ENCODE peak calls at places on chromosomes 6 and 20, in five cellular contexts. O is GM13977, M is GM10248, E is esophagus muscularis mucosa, K is left lung. I is an unnamed sample.

GRCh38 chr20:10716855-10717254 is 43.1 kb upstream of the JAG1 start:
- DNase-seq in O (no peak), M (no peak), E (no peak), K (no peak), I (peak; percentile 20)

GRCh38 chr6:7124631-7125030 is 16.9 kb downstream of the RREB1 start:
- DNase-seq in O (no peak), M (no peak), E (no peak), K (no peak), I (peak; percentile 65)

GRCh38 chr6:115302731-115303130 is 758.0 kb downstream of the FRK start:
- DNase-seq in O (no peak), M (no peak), E (no peak), K (no peak), I (no peak)

GRCh38 chr6:291148-291696 is 1.1 kb upstream of the DUSP22 start:
- DNase-seq in O (peak; percentile 63), M (no peak), E (peak; percentile 90), K (no peak), I (peak; percentile 23)

GRCh38 chr20:21322083-21322710 is 19.1 kb downstream of the XRN2 start:
- DNase-seq in O (no peak), M (no peak), E (no peak), K (no peak), I (no peak)

GRCh38 chr6:710601-711571 is 17.9 kb upstream of the EXOC2 start:
- DNase-seq in O (peak; percentile 86), M (peak; percentile 83), E (no peak), K (peak; percentile 89), I (peak; percentile 89)

GRCh38 chr6:107237992-107238660 is 122.8 kb upstream of the BEND3 start:
- DNase-seq in O (no peak), M (no peak), E (no peak), K (no peak), I (no peak)

GRCh38 chr6:106452628-106453027 is 92.1 kb downstream of the CRYBG1 start:
- DNase-seq in O (no peak), M (no peak), E (no peak), K (no peak), I (no peak)

GRCh38 chr6:2861822-2862164 is 20.1 kb upstream of the SERPINB1 start:
- DNase-seq in O (no peak), M (no peak), E (no peak), K (no peak), I (no peak)

GRCh38 chr6:113782641-113783040 is 74.5 kb upstream of the MARCKS start:
- DNase-seq in O (no peak), M (no peak), E (no peak), K (no peak), I (no peak)

GRCh38 chr6:19925533-19925932 is 88.4 kb downstream of the ID4 start:
- DNase-seq in O (no peak), M (peak; percentile 10), E (no peak), K (no peak), I (no peak)

GRCh38 chr6:1363729-1364572 is 25.4 kb upstream of the FOXF2 start:
- DNase-seq in O (no peak), M (no peak), E (no peak), K (no peak), I (peak; percentile 36)

GRCh38 chr20:45174434-45175364 is at the start of gene PI3:
- DNase-seq in O (no peak), M (no peak), E (no peak), K (peak; percentile 85), I (peak; percentile 76)

GRCh38 chr6:127768223-127768622 is 132.6 kb downstream of the THEMIS start:
- DNase-seq in O (no peak), M (no peak), E (no peak), K (no peak), I (no peak)

GRCh38 chr20:48338717-48339116 is 489.1 kb downstream of the PREX1 start:
- DNase-seq in O (no peak), M (no peak), E (no peak), K (no peak), I (peak; percentile 48)

GRCh38 chr20:40564997-40565680 is 123.9 kb downstream of the MAFB start:
- DNase-seq in O (no peak), M (no peak), E (no peak), K (no peak), I (peak; percentile 64)

GRCh38 chr20:61850926-61851900 is 214.5 kb downstream of the TAF4 start:
- DNase-seq in O (no peak), M (no peak), E (no peak), K (peak; percentile 67), I (no peak)

GRCh38 chr6:40425192-40425919 is 161.8 kb downstream of the LRFN2 start:
- DNase-seq in O (no peak), M (no peak), E (no peak), K (no peak), I (no peak)

GRCh38 chr20:2295286-2295685 is 515 bp upstream of the TGM3 start:
- DNase-seq in O (no peak), M (no peak), E (no peak), K (no peak), I (no peak)

GRCh38 chr6:17865798-17866725 is 121.4 kb downstream of the KIF13A start:
- DNase-seq in O (no peak), M (no peak), E (peak; percentile 92), K (no peak), I (peak; percentile 89)

GRCh38 chr6:89297695-89298351 is 17.3 kb downstream of the GABRR2 start:
- DNase-seq in O (peak; percentile 80), M (peak; percentile 78), E (peak; percentile 80), K (no peak), I (peak; percentile 96)

GRCh38 chr20:44745560-44746366 is at the start of gene KCNK15:
- DNase-seq in O (peak; percentile 57), M (no peak), E (no peak), K (peak; percentile 81), I (no peak)

GRCh38 chr6:130997061-130997753 is 65.8 kb downstream of the EPB41L2 start:
- DNase-seq in O (no peak), M (no peak), E (no peak), K (no peak), I (peak; percentile 63)

GRCh38 chr6:135428078-135428477 is 69.5 kb downstream of the AHI1 start:
- DNase-seq in O (no peak), M (no peak), E (no peak), K (no peak), I (no peak)

GRCh38 chr6:112286010-112286409 is 31.6 kb upstream of the LAMA4 start:
- DNase-seq in O (peak; percentile 20), M (no peak), E (no peak), K (no peak), I (no peak)

GRCh38 chr6:114267897-114268296 is 74.9 kb downstream of the HS3ST5 start:
- DNase-seq in O (no peak), M (no peak), E (no peak), K (no peak), I (no peak)

GRCh38 chr20:22101606-22102005 is 396.1 kb downstream of the PAX1 start:
- DNase-seq in O (no peak), M (no peak), E (no peak), K (no peak), I (no peak)

GRCh38 chr20:297925-298754 is 770 bp downstream of the ZCCHC3 start:
- DNase-seq in O (peak; percentile 65), M (peak; percentile 52), E (no peak), K (peak; percentile 90), I (peak; percentile 68)

GRCh38 chr6:169420912-169421543 is 167.4 kb upstream of the THBS2 start:
- DNase-seq in O (no peak), M (no peak), E (no peak), K (no peak), I (no peak)
- TF ChIP-seq CTCF in O (peak; percentile 24), M (peak; percentile 3), E (peak; percentile 42), K (no peak), I (peak; percentile 34)

GRCh38 chr20:53382263-53382844 is 211.3 kb downstream of the ZNF217 start:
- DNase-seq in O (no peak), M (no peak), E (no peak), K (no peak), I (no peak)

GRCh38 chr20:53386186-53386681 is 207.4 kb downstream of the ZNF217 start:
- DNase-seq in O (no peak), M (no peak), E (no peak), K (no peak), I (no peak)

GRCh38 chr20:53376021-53376420 is 217.6 kb downstream of the ZNF217 start:
- DNase-seq in O (no peak), M (no peak), E (no peak), K (no peak), I (no peak)

GRCh38 chr20:53384392-53384791 is 209.2 kb downstream of the ZNF217 start:
- DNase-seq in O (no peak), M (no peak), E (no peak), K (no peak), I (no peak)

DNA sequence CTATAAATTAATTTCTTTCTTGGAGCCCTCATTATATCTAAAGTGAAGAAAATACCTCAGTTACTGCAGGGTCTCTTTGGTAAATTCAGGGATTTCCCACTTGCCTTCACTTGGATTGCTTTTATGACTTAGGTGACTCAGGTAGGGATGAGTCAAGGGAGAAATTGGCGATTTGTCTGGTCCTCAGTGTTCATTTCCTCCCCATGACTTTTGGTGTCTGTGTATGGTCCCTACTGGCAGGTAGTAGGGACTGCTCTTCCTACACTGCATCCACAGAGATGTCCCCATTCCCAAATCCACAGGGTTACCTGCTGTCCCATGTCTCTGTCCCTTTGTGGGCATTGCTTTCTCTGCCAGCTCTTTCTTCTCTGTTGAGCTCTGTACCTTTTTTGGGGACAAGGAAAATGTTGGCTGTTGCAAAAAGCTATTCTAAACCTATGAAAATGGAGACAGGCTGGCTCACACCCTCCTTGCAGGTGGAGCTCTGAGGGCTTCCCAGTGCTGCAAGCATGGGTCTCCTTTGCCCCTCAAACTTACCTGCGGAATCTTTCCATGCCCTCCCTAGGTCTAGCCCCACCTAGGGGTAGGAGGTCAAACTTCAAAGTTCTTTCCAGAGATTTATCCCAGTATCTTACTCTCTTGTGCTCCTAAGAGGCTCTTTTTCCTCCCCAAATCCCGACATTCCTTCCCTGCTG is 211.9 kb downstream of the ZNF217 start:
- DNase-seq in O (no peak), M (no peak), E (no peak), K (no peak), I (no peak)
- TF ChIP-seq CTCF in O (no peak), M (no peak), E (no peak), K (no peak), I (no peak)

DNA sequence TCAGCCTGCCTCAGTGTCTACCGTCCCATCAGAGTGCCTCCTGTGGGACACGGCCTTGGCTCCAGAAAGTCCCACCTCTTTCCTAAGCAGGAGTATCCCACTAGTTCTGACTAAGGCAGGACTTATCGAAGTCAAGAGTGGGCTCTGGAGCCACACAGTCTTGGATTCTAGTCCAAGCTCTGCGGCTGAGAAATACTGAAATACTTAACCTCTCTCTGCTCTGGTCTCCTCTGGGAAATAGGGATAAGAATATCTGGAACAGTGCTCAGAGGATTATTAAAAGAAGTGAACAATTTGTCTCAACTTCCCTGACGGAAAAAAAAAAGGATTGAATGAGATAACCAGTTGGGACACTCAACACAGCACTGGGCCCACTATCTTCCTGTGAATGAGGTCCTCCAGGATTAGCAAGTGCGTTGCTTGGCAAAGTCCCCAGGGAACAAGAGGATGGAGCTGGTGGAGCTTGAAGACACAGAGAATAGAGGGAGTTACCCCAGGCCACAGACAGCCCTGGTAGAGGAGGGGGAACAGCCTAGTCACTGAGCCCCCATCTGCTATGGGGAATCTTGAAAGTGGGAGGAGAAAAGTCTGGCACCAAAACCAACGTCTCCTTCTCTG is 34.6 kb upstream of the FOXP4 start:
- DNase-seq in O (no peak), M (no peak), E (no peak), K (no peak), I (no peak)
- TF ChIP-seq CTCF in O (no peak), M (no peak), E (no peak), K (no peak), I (no peak)

GRCh38 chr20:8082025-8082424 is 50.0 kb upstream of the PLCB1 start:
- DNase-seq in O (no peak), M (no peak), E (no peak), K (no peak), I (peak; percentile 47)
- TF ChIP-seq CTCF in O (no peak), M (peak; percentile 10), E (no peak), K (no peak), I (peak; percentile 57)